ENCODE peak calls at places on chromosome 19, in eight cellular contexts. L is fibroblast of lung, U is tibial nerve, D is heart left ventricle, M is heart right ventricle, V is adrenal gland, X is hepatocyte, A is RWPE2. J is an unnamed sample.

GRCh38 chr19:641702-642101 is 2.0 kb downstream of the FGF22 start:
- DNase-seq in L (no peak), U (no peak), D (no peak), M (no peak), V (no peak), X (no peak), A (no peak), J (no peak)

GRCh38 chr19:19410553-19411550 is 5.4 kb downstream of the GATAD2A start:
- DNase-seq in L (no peak), U (no peak), D (no peak), M (no peak), V (no peak), X (no peak), A (no peak), J (no peak)

GRCh38 chr19:5281588-5281987 is 59.0 kb downstream of the PTPRS start:
- DNase-seq in L (no peak), U (peak; percentile 85), D (peak; percentile 77), M (peak; percentile 63), V (peak; percentile 83), X (no peak), A (no peak), J (peak; percentile 93)

GRCh38 chr19:41189425-41190065 is 3.5 kb upstream of the CYP2S1 start:
- DNase-seq in L (no peak), U (no peak), D (no peak), M (no peak), V (no peak), X (no peak), A (no peak), J (no peak)

GRCh38 chr19:47598407-47599349 is 10.3 kb upstream of the BICRA start:
- DNase-seq in L (peak; percentile 96), U (peak; percentile 64), D (no peak), M (peak; percentile 60), V (peak; percentile 80), X (peak; percentile 90), A (peak; percentile 84), J (peak; percentile 89)

GRCh38 chr19:6587998-6588507 is 2.9 kb downstream of the CD70 start:
- DNase-seq in L (no peak), U (no peak), D (no peak), M (no peak), V (no peak), X (no peak), A (no peak), J (no peak)

GRCh38 chr19:4660181-4660791 is 9.9 kb downstream of the MYDGF start:
- DNase-seq in L (no peak), U (no peak), D (no peak), M (no peak), V (no peak), X (peak; percentile 48), A (no peak), J (no peak)

GRCh38 chr19:3313199-3313575 is 53.2 kb upstream of the NFIC start:
- DNase-seq in L (no peak), U (no peak), D (peak; percentile 48), M (no peak), V (no peak), X (no peak), A (no peak), J (no peak)

GRCh38 chr19:13839938-13840750 is 36.8 kb upstream of the NANOS3 start:
- DNase-seq in L (peak; percentile 41), U (peak; percentile 37), D (peak; percentile 85), M (no peak), V (peak; percentile 50), X (peak; percentile 28), A (peak; percentile 84), J (peak; percentile 70)

GRCh38 chr19:1863638-1864479 is 480 bp upstream of the KLF16 start:
- DNase-seq in L (peak; percentile 88), U (peak; percentile 72), D (peak; percentile 96), M (peak; percentile 90), V (peak; percentile 92), X (peak; percentile 97), A (peak; percentile 89), J (peak; percentile 86)

GRCh38 chr19:48634424-48635262 is 2.5 kb downstream of the DBP start:
- DNase-seq in L (peak; percentile 90), U (peak; percentile 97), D (peak; percentile 98), M (peak; percentile 97), V (peak; percentile 97), X (peak; percentile 98), A (peak; percentile 96), J (peak; percentile 97)

GRCh38 chr19:39416626-39417120 is 4.2 kb downstream of the PLEKHG2 start:
- DNase-seq in L (no peak), U (no peak), D (no peak), M (no peak), V (no peak), X (no peak), A (no peak), J (peak; percentile 38)

GRCh38 chr19:40627486-40628279 is 26.5 kb downstream of the LTBP4 start:
- DNase-seq in L (no peak), U (no peak), D (peak; percentile 59), M (no peak), V (no peak), X (no peak), A (no peak), J (no peak)

GRCh38 chr19:10290439-10290875 is 705 bp downstream of the ICAM5 start:
- DNase-seq in L (no peak), U (no peak), D (no peak), M (no peak), V (no peak), X (no peak), A (no peak), J (no peak)

GRCh38 chr19:10433131-10433536 is 12.8 kb downstream of the PDE4A start:
- DNase-seq in L (no peak), U (no peak), D (no peak), M (no peak), V (no peak), X (no peak), A (no peak), J (no peak)

GRCh38 chr19:42477933-42478332 is 35.2 kb upstream of the CXCL17 start:
- DNase-seq in L (no peak), U (no peak), D (no peak), M (no peak), V (no peak), X (no peak), A (no peak), J (no peak)

GRCh38 chr19:15331419-15332310 is 674 bp downstream of the BRD4 start:
- DNase-seq in L (peak; percentile 33), U (peak; percentile 37), D (peak; percentile 83), M (peak; percentile 42), V (peak; percentile 54), X (peak; percentile 84), A (no peak), J (peak; percentile 35)

GRCh38 chr19:1227313-1227626 is 10.5 kb downstream of the CBARP start:
- DNase-seq in L (no peak), U (no peak), D (no peak), M (no peak), V (no peak), X (no peak), A (no peak), J (no peak)

GRCh38 chr19:53624776-53625540 is 6.8 kb upstream of the DPRX start:
- DNase-seq in L (no peak), U (no peak), D (no peak), M (no peak), V (no peak), X (no peak), A (no peak), J (no peak)

GRCh38 chr19:29311391-29311790 is 98.4 kb upstream of the UQCRFS1 start:
- DNase-seq in L (no peak), U (no peak), D (no peak), M (no peak), V (no peak), X (no peak), A (no peak), J (no peak)

GRCh38 chr19:7152568-7152967 is 83.1 kb downstream of the ZNF557 start:
- DNase-seq in L (peak; percentile 9), U (no peak), D (no peak), M (no peak), V (no peak), X (no peak), A (no peak), J (no peak)

GRCh38 chr19:16614941-16615340 is 13.1 kb downstream of the MED26 start:
- DNase-seq in L (no peak), U (no peak), D (no peak), M (no peak), V (no peak), X (no peak), A (no peak), J (no peak)

GRCh38 chr19:8158411-8159074 is 9.2 kb upstream of the FBN3 start:
- DNase-seq in L (peak; percentile 67), U (peak; percentile 73), D (no peak), M (peak; percentile 72), V (peak; percentile 70), X (peak; percentile 91), A (no peak), J (no peak)

GRCh38 chr19:55632463-55632834 is 8.1 kb upstream of the ZNF784 start:
- DNase-seq in L (peak; percentile 90), U (peak; percentile 100), D (peak; percentile 42), M (peak; percentile 92), V (peak; percentile 92), X (peak; percentile 98), A (no peak), J (peak; percentile 86)

GRCh38 chr19:45448425-45448756 is 19.4 kb upstream of the FOSB start:
- DNase-seq in L (no peak), U (no peak), D (no peak), M (no peak), V (no peak), X (no peak), A (no peak), J (no peak)
- H3K27me3 ChIP-seq in L (no peaks in the 10 kb centered on the region), U (no peaks in the 10 kb centered on the region), D (no peaks in the 10 kb centered on the region), M (no peaks in the 10 kb centered on the region), V (no peaks in the 10 kb centered on the region), X (no peaks in the 10 kb centered on the region), A (no peaks in the 10 kb centered on the region), J (no peaks in the 10 kb centered on the region)

GRCh38 chr19:50500060-50500752 is 10.8 kb downstream of the JOSD2 start:
- DNase-seq in L (no peak), U (no peak), D (peak; percentile 84), M (peak; percentile 81), V (no peak), X (peak; percentile 59), A (no peak), J (no peak)
- TF ChIP-seq CTCF in L (peak; percentile 5), U (no peak), D (peak; percentile 26), M (no peak), V (no peak), X (peak; percentile 26), A (no peak), J (no peak)

DNA sequence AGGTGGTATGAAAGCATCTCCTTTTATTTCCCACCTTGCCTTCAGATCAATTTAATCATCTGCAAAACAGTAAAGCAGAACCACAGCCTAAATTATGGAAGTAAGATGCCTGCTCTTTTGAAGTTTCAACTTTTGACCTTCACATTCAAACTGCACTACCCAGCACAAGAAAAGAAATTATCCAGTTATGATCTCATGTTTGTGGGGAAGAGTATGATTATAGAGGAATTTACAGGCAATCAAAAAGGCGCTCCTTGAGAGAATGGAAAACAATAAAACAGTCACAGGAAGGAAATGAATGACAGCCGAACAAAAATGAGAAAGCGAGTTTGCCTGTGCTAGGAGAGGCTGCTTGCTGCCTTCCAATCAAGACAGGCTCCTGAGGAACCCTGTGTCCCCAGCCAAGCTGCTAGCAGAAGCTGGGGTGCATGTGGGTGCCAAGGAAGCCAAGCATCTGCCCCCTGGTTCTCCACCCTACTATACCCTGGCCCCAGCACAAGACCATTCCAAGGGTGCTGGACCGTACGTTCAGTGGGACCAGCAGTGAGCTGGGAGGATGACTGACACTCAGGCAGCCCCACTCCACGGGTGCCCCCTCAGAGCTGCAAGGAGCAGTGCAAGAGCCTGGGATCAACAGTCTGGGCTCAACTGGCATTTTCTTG is 47.8 kb downstream of the PEPD start:
- DNase-seq in L (peak; percentile 75), U (no peak), D (no peak), M (no peak), V (no peak), X (no peak), A (no peak), J (no peak)
- H3K4me1 ChIP-seq in L (no peaks in the 10 kb centered on the region), U (no peaks in the 10 kb centered on the region), D (no peaks in the 10 kb centered on the region), M (peaks cover 6% of the 10 kb centered on the region), V (peaks cover 14% of the 10 kb centered on the region), X (no peaks in the 10 kb centered on the region), A (peaks cover 9% of the 10 kb centered on the region), J (no peaks in the 10 kb centered on the region)

GRCh38 chr19:50717891-50718254 is 1.7 kb downstream of the SHANK1 start:
- DNase-seq in L (no peak), U (no peak), D (no peak), M (no peak), V (no peak), X (no peak), A (no peak), J (no peak)
- H3K27me3 ChIP-seq in L (no peaks in the 10 kb centered on the region), U (peaks cover 77% of the 10 kb centered on the region), D (peaks cover 32% of the 10 kb centered on the region), M (peaks cover 70% of the 10 kb centered on the region), V (no peaks in the 10 kb centered on the region), X (peaks cover 44% of the 10 kb centered on the region), A (peaks cover 31% of the 10 kb centered on the region), J (peaks cover 80% of the 10 kb centered on the region)

J was measured in tibial artery.